ENCODE peak calls at places on chromosomes 1 and 21, in nine cellular contexts. Q is GM23338, T is neural progenitor cell, F is hepatocyte, V is OCI-LY7, K is PC-3, A is HCT116, R is MM.1S, X is SK-N-SH. E is an unnamed sample.

GRCh38 chr1:183757061-183757460 is 47.9 kb upstream of the RGL1 start:
- DNase-seq in Q (no peak), T (no peak), F (no peak), V (no peak), K (peak; percentile 78), A (no peak), R (no peak), X (no peak), E (peak; percentile 84)

GRCh38 chr1:157170677-157171515 is 32.7 kb upstream of the ETV3 start:
- DNase-seq in Q (peak; percentile 87), T (peak; percentile 73), F (peak; percentile 58), V (peak; percentile 62), K (peak; percentile 69), A (peak; percentile 64), R (peak; percentile 82), X (no peak), E (peak; percentile 49)

GRCh38 chr1:30652151-30652915 is 71.1 kb downstream of the MATN1 start:
- DNase-seq in Q (peak; percentile 38), T (peak; percentile 58), F (no peak), V (no peak), K (no peak), A (no peak), R (no peak), X (peak; percentile 50), E (no peak)

GRCh38 chr21:42424848-42425602 is 21.3 kb downstream of the UBASH3A start:
- DNase-seq in Q (no peak), T (no peak), F (no peak), V (no peak), K (no peak), A (no peak), R (peak; percentile 32), X (no peak), E (no peak)

GRCh38 chr1:76939107-76939816 is 72.0 kb downstream of the ST6GALNAC5 start:
- DNase-seq in Q (no peak), T (no peak), F (no peak), V (no peak), K (no peak), A (no peak), R (peak; percentile 66), X (no peak), E (peak; percentile 57)

GRCh38 chr1:164662955-164663354 is 104.0 kb downstream of the PBX1 start:
- DNase-seq in Q (no peak), T (no peak), F (no peak), V (no peak), K (no peak), A (no peak), R (no peak), X (no peak), E (no peak)

GRCh38 chr1:175203570-175203969 is 11.0 kb upstream of the KIAA0040 start:
- DNase-seq in Q (no peak), T (no peak), F (no peak), V (no peak), K (no peak), A (no peak), R (no peak), X (no peak), E (no peak)

GRCh38 chr21:31218830-31219608 is 125.0 kb downstream of the TIAM1 start:
- DNase-seq in Q (no peak), T (peak; percentile 8), F (peak; percentile 37), V (no peak), K (peak; percentile 97), A (peak; percentile 22), R (no peak), X (no peak), E (peak; percentile 92)

GRCh38 chr1:85201340-85202091 is 700 bp upstream of the SYDE2 start:
- DNase-seq in Q (peak; percentile 91), T (peak; percentile 95), F (peak; percentile 89), V (peak; percentile 4), K (peak; percentile 69), A (no peak), R (peak; percentile 58), X (peak; percentile 60), E (peak; percentile 87)

GRCh38 chr1:21082078-21082477 is 94.6 kb downstream of the EIF4G3 start:
- DNase-seq in Q (no peak), T (no peak), F (no peak), V (no peak), K (no peak), A (no peak), R (no peak), X (no peak), E (no peak)
- TF ChIP-seq EZH2phosphoT487 in Q (no peak), T (no peak), F (no peak), V (no peak), K (no peak), A (no peak), R (no peak), X (no peak), E (no peak)

GRCh38 chr21:14989359-14989758 is 75.4 kb downstream of the NRIP1 start:
- DNase-seq in Q (no peak), T (no peak), F (no peak), V (no peak), K (no peak), A (no peak), R (no peak), X (no peak), E (peak; percentile 26)

GRCh38 chr21:14991957-14992356 is 72.8 kb downstream of the NRIP1 start:
- DNase-seq in Q (no peak), T (no peak), F (no peak), V (no peak), K (no peak), A (no peak), R (no peak), X (no peak), E (no peak)

GRCh38 chr21:14985306-14985705 is 79.5 kb downstream of the NRIP1 start:
- DNase-seq in Q (no peak), T (no peak), F (no peak), V (no peak), K (no peak), A (no peak), R (no peak), X (no peak), E (no peak)

GRCh38 chr21:14987370-14988170 is 77.2 kb downstream of the NRIP1 start:
- DNase-seq in Q (peak; percentile 42), T (no peak), F (no peak), V (no peak), K (no peak), A (no peak), R (no peak), X (no peak), E (no peak)

GRCh38 chr21:14988760-14989159 is 76.0 kb downstream of the NRIP1 start:
- DNase-seq in Q (peak; percentile 34), T (peak; percentile 20), F (no peak), V (no peak), K (peak; percentile 1), A (no peak), R (no peak), X (no peak), E (no peak)
- TF ChIP-seq EZH2phosphoT487 in Q (no peak), T (no peak), F (no peak), V (no peak), K (no peak), A (no peak), R (no peak), X (no peak), E (no peak)

DNA sequence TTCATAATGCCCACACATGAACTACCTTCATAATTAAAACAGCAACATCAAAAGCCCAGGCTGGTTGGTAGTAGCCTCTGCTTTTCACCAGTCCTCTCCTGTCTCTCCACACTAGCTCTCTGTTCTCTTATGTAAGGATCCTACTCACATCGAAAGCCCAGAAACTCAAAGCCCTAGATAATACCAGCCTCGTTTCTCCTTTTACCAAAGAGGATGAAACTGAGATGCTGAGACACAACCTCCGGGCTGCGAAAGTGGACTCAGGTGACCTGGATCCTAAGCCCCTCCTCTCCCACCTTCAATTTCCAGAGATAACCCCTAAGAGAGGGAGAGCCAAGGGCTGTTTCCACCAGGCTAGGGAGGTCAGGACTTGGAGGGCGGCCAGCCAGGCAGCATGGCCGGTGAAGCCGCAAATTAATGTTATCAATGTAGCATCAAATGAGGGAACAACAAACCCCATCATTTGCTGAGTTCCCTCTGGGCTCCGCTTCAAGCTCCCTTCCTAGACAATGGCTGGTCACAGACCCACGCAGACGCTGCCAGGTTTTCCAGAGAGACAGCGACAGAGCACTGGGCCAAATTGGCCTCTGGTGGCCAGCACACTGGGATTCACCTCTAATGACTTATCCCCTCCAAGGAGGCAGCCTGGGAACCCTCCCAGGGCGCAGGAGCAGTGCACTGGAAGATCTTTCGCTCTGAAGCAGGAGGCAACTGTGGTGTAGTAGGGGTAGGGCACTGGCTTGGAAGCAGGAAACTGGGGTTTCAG is 20.7 kb upstream of the STMN1 start:
- DNase-seq in Q (peak; percentile 50), T (peak; percentile 46), F (no peak), V (no peak), K (no peak), A (no peak), R (no peak), X (peak; percentile 75), E (no peak)
- TF ChIP-seq EZH2phosphoT487 in Q (no peak), T (no peak), F (no peak), V (no peak), K (no peak), A (no peak), R (no peak), X (no peak), E (no peak)

DNA sequence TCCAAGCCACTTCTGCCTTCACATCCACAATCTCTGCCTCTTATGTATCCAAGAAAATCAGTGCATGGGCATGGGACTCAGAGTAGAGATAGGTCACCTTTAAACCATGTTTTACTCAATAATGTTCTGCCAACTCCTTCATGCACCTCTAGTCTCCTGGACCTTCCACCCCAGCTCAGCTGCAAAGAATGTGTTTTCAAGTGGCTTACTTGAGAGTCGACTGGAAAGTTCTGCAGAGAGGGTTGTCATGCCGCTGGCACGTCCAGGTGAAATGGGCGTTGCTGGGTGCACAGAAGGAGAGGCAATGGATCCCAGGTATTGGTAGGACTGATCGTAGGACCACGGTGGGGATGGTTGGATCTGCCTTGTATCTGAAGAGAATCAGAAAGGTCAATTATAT is 130.3 kb downstream of the CLIC6 start:
- DNase-seq in Q (no peak), T (no peak), F (no peak), V (no peak), K (no peak), A (no peak), R (no peak), X (no peak), E (no peak)
- TF ChIP-seq EZH2phosphoT487 in Q (no peak), T (no peak), F (no peak), V (no peak), K (no peak), A (no peak), R (no peak), X (no peak), E (no peak)

DNA sequence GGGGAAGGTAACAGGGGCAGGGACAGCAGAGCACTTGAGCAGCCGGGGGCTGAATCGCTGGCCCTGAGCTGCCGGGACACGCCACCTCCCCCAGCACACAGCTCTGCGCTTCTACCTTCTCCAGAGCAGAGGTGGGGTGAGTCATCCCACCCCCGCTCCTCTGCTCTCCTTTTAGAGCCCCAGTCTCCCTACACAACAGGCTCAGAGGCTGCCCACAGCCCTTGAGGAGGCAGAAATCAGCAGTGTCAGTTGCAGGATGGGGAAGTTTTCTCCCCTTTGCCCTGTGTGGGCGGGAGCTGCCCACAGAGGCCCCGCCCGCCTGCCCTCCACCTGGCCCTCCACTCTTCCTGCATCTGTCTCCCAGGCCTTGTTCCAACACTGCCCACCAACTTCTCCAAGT is 94.6 kb downstream of the STUM start:
- DNase-seq in Q (no peak), T (no peak), F (peak; percentile 64), V (peak; percentile 46), K (peak; percentile 88), A (peak; percentile 34), R (no peak), X (no peak), E (peak; percentile 67)
- TF ChIP-seq EZH2phosphoT487 in Q (no peak), T (no peak), F (no peak), V (no peak), K (no peak), A (no peak), R (no peak), X (no peak), E (no peak)